ENCODE peak calls at places on chromosomes 13 and 19, in eight cellular contexts. One of them, this sample, is unnamed.

GRCh38 chr13:36105726-36106125 is 25.5 kb downstream of the DCLK1 start:
- DNase-seq in stomach: no peak
- DNase-seq in esophagus squamous epithelium: no peak
- DNase-seq in dorsolateral prefrontal cortex: no peak
- DNase-seq in SK-N-SH: no peak
- DNase-seq in A549: no peak
- DNase-seq in tibial artery: no peak
- DNase-seq in HFF-Myc: no peak
- DNase-seq in this sample: no peak

GRCh38 chr13:89352384-89352783 is 1681.2 kb downstream of the SLITRK5 start:
- DNase-seq in stomach: no peak
- DNase-seq in esophagus squamous epithelium: no peak
- DNase-seq in dorsolateral prefrontal cortex: no peak
- DNase-seq in SK-N-SH: no peak
- DNase-seq in A549: no peak
- DNase-seq in tibial artery: no peak
- DNase-seq in HFF-Myc: no peak
- DNase-seq in this sample: no peak

GRCh38 chr13:37615271-37615670 is 16.7 kb upstream of the POSTN start:
- DNase-seq in stomach: no peak
- DNase-seq in esophagus squamous epithelium: no peak
- DNase-seq in dorsolateral prefrontal cortex: no peak
- DNase-seq in SK-N-SH: no peak
- DNase-seq in A549: no peak
- DNase-seq in tibial artery: no peak
- DNase-seq in HFF-Myc: no peak
- DNase-seq in this sample: no peak

GRCh38 chr19:38707512-38708114 is 36.7 kb downstream of the CAPN12 start:
- DNase-seq in stomach: peak; percentile 94
- DNase-seq in esophagus squamous epithelium: no peak
- DNase-seq in dorsolateral prefrontal cortex: no peak
- DNase-seq in SK-N-SH: no peak
- DNase-seq in A549: no peak
- DNase-seq in tibial artery: peak; percentile 59
- DNase-seq in HFF-Myc: no peak
- DNase-seq in this sample: peak; percentile 64

GRCh38 chr13:72599148-72599743 is 128.2 kb downstream of the MZT1 start:
- DNase-seq in stomach: no peak
- DNase-seq in esophagus squamous epithelium: no peak
- DNase-seq in dorsolateral prefrontal cortex: no peak
- DNase-seq in SK-N-SH: no peak
- DNase-seq in A549: no peak
- DNase-seq in tibial artery: no peak
- DNase-seq in HFF-Myc: no peak
- DNase-seq in this sample: no peak

GRCh38 chr13:43629691-43630480 is 156.9 kb downstream of the ENOX1 start:
- DNase-seq in stomach: no peak
- DNase-seq in esophagus squamous epithelium: no peak
- DNase-seq in dorsolateral prefrontal cortex: no peak
- DNase-seq in SK-N-SH: no peak
- DNase-seq in A549: no peak
- DNase-seq in tibial artery: no peak
- DNase-seq in HFF-Myc: no peak
- DNase-seq in this sample: no peak

GRCh38 chr13:22789027-22789593 is 391.7 kb upstream of the SGCG start:
- DNase-seq in stomach: no peak
- DNase-seq in esophagus squamous epithelium: no peak
- DNase-seq in dorsolateral prefrontal cortex: no peak
- DNase-seq in SK-N-SH: no peak
- DNase-seq in A549: no peak
- DNase-seq in tibial artery: no peak
- DNase-seq in HFF-Myc: no peak
- DNase-seq in this sample: no peak

GRCh38 chr19:41206926-41207750 is 11.9 kb upstream of the AXL start:
- DNase-seq in stomach: peak; percentile 34
- DNase-seq in esophagus squamous epithelium: no peak
- DNase-seq in dorsolateral prefrontal cortex: no peak
- DNase-seq in SK-N-SH: no peak
- DNase-seq in A549: no peak
- DNase-seq in tibial artery: peak; percentile 93
- DNase-seq in HFF-Myc: no peak
- DNase-seq in this sample: no peak

GRCh38 chr13:112453874-112454647 is 77.9 kb downstream of the SPACA7 start:
- DNase-seq in stomach: no peak
- DNase-seq in esophagus squamous epithelium: no peak
- DNase-seq in dorsolateral prefrontal cortex: no peak
- DNase-seq in SK-N-SH: no peak
- DNase-seq in A549: no peak
- DNase-seq in tibial artery: no peak
- DNase-seq in HFF-Myc: no peak
- DNase-seq in this sample: peak; percentile 27

GRCh38 chr13:98900442-98900841 is 77.4 kb downstream of the DOCK9 start:
- DNase-seq in stomach: no peak
- DNase-seq in esophagus squamous epithelium: no peak
- DNase-seq in dorsolateral prefrontal cortex: no peak
- DNase-seq in SK-N-SH: no peak
- DNase-seq in A549: no peak
- DNase-seq in tibial artery: no peak
- DNase-seq in HFF-Myc: peak; percentile 15
- DNase-seq in this sample: no peak

GRCh38 chr13:67506407-67506806 is 276.3 kb upstream of the PCDH9 start:
- DNase-seq in stomach: no peak
- DNase-seq in esophagus squamous epithelium: no peak
- DNase-seq in dorsolateral prefrontal cortex: no peak
- DNase-seq in SK-N-SH: peak; percentile 28
- DNase-seq in A549: no peak
- DNase-seq in tibial artery: no peak
- DNase-seq in HFF-Myc: no peak
- DNase-seq in this sample: no peak

GRCh38 chr19:3175761-3176714 is 2.5 kb upstream of the S1PR4 start:
- DNase-seq in stomach: peak; percentile 90
- DNase-seq in esophagus squamous epithelium: no peak
- DNase-seq in dorsolateral prefrontal cortex: no peak
- DNase-seq in SK-N-SH: no peak
- DNase-seq in A549: peak; percentile 87
- DNase-seq in tibial artery: no peak
- DNase-seq in HFF-Myc: peak; percentile 62
- DNase-seq in this sample: peak; percentile 92

GRCh38 chr19:3788991-3789778 is 3.0 kb upstream of the MATK start:
- DNase-seq in stomach: no peak
- DNase-seq in esophagus squamous epithelium: no peak
- DNase-seq in dorsolateral prefrontal cortex: no peak
- DNase-seq in SK-N-SH: no peak
- DNase-seq in A549: no peak
- DNase-seq in tibial artery: no peak
- DNase-seq in HFF-Myc: no peak
- DNase-seq in this sample: no peak

GRCh38 chr13:114106991-114107685 is 25.3 kb downstream of the RASA3 start:
- DNase-seq in stomach: no peak
- DNase-seq in esophagus squamous epithelium: no peak
- DNase-seq in dorsolateral prefrontal cortex: peak; percentile 42
- DNase-seq in SK-N-SH: no peak
- DNase-seq in A549: no peak
- DNase-seq in tibial artery: peak; percentile 16
- DNase-seq in HFF-Myc: no peak
- DNase-seq in this sample: no peak

DNA sequence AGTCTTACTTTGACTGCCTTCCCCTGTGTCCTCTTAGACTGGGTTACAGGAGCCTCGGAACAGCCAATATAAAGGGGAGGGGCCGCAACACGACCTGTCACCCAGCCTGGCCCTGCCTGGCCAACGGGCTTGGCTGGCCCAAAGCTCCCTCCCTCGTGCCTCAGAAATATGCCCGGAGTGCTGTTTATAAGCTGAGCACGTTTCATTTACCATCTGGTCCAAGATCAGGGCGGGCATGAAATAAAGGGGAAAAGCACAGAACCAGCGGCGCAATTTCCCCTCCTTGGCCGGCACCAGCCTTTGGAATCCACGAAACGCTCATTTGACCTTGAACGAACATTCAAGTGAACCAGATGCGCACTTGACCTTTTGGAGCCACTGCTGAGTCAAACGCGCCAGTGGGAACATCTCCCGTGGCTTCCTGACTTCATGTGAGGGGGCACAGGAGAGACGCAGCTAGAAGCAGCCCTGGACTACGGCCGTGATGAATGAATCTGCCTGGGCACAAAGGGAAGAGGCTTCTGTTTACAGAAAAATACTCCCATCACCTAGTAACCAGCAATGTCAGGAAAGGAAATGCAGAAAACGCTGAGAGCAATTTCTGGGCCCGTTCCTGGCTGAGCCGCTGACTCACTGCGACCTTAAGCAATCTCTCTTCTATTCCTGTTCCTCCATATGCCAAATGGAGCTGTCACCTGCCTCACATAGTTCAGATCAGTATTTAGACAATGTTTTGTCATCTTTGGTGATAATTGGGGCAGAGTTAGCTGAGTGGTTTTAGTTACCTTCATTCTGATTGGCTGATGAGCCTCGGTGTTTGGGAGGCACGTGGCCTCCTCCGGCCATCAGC is 53.3 kb downstream of the RFX2 start:
- DNase-seq in stomach: peak; percentile 47
- DNase-seq in esophagus squamous epithelium: no peak
- DNase-seq in dorsolateral prefrontal cortex: no peak
- DNase-seq in SK-N-SH: no peak
- DNase-seq in A549: peak; percentile 86
- DNase-seq in tibial artery: peak; percentile 91
- DNase-seq in HFF-Myc: peak; percentile 82
- DNase-seq in this sample: peak; percentile 83
- H3K4me3 ChIP-seq in stomach: no peak overlapping the region
- H3K4me3 ChIP-seq in esophagus squamous epithelium: peak overlapping the region; percentile 56
- H3K4me3 ChIP-seq in dorsolateral prefrontal cortex: peak overlapping the region; percentile 15
- H3K4me3 ChIP-seq in SK-N-SH: no peak overlapping the region
- H3K4me3 ChIP-seq in A549: no peak overlapping the region
- H3K4me3 ChIP-seq in tibial artery: peak overlapping the region; percentile 24
- H3K4me3 ChIP-seq in HFF-Myc: no peak overlapping the region
- H3K4me3 ChIP-seq in this sample: no peak overlapping the region

GRCh38 chr19:49616945-49617344 is 23.0 kb downstream of the RRAS start:
- DNase-seq in stomach: no peak
- DNase-seq in esophagus squamous epithelium: no peak
- DNase-seq in dorsolateral prefrontal cortex: no peak
- DNase-seq in SK-N-SH: no peak
- DNase-seq in A549: no peak
- DNase-seq in tibial artery: no peak
- DNase-seq in HFF-Myc: no peak
- DNase-seq in this sample: no peak

GRCh38 chr19:49613374-49613773 is 22.4 kb downstream of the PRR12 start:
- DNase-seq in stomach: no peak
- DNase-seq in esophagus squamous epithelium: no peak
- DNase-seq in dorsolateral prefrontal cortex: no peak
- DNase-seq in SK-N-SH: no peak
- DNase-seq in A549: peak; percentile 69
- DNase-seq in tibial artery: no peak
- DNase-seq in HFF-Myc: no peak
- DNase-seq in this sample: no peak

GRCh38 chr19:49615861-49616260 is 24.1 kb downstream of the RRAS start:
- DNase-seq in stomach: no peak
- DNase-seq in esophagus squamous epithelium: no peak
- DNase-seq in dorsolateral prefrontal cortex: no peak
- DNase-seq in SK-N-SH: no peak
- DNase-seq in A549: no peak
- DNase-seq in tibial artery: no peak
- DNase-seq in HFF-Myc: no peak
- DNase-seq in this sample: no peak

GRCh38 chr19:49616532-49616931 is 23.4 kb downstream of the RRAS start:
- DNase-seq in stomach: no peak
- DNase-seq in esophagus squamous epithelium: no peak
- DNase-seq in dorsolateral prefrontal cortex: no peak
- DNase-seq in SK-N-SH: no peak
- DNase-seq in A549: no peak
- DNase-seq in tibial artery: no peak
- DNase-seq in HFF-Myc: no peak
- DNase-seq in this sample: no peak

GRCh38 chr19:49614096-49614857 is 23.3 kb downstream of the PRR12 start:
- DNase-seq in stomach: no peak
- DNase-seq in esophagus squamous epithelium: no peak
- DNase-seq in dorsolateral prefrontal cortex: no peak
- DNase-seq in SK-N-SH: no peak
- DNase-seq in A549: peak; percentile 78
- DNase-seq in tibial artery: no peak
- DNase-seq in HFF-Myc: peak; percentile 44
- DNase-seq in this sample: no peak
- TF ChIP-seq CTCF in stomach: no peak
- TF ChIP-seq CTCF in esophagus squamous epithelium: no peak
- TF ChIP-seq CTCF in dorsolateral prefrontal cortex: no peak
- TF ChIP-seq CTCF in SK-N-SH: peak; percentile 12
- TF ChIP-seq CTCF in A549: peak; percentile 17
- TF ChIP-seq CTCF in tibial artery: no peak
- TF ChIP-seq CTCF in HFF-Myc: peak; percentile 24
- TF ChIP-seq CTCF in this sample: no peak

DNA sequence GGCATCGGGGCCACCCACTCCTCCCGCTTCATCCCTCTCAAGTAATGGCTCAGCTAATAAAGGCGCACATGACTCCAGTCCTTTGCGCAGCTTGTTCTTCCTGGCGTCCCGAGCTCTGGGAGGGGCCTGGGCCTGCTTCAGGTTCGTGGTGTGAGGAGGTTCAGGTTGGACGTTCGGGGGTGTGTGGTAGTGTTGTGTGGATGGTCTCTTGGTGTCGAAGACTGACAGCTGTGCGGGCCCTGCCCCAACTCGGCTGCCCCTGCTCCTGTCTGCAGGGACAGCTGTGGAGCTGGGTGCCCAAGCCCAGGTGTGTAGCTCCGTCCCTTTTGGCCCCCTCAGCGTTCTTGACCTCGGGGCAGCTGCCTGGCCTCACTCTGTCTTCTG is 2.2 kb downstream of the RPS15 start:
- DNase-seq in stomach: no peak
- DNase-seq in esophagus squamous epithelium: no peak
- DNase-seq in dorsolateral prefrontal cortex: no peak
- DNase-seq in SK-N-SH: no peak
- DNase-seq in A549: no peak
- DNase-seq in tibial artery: no peak
- DNase-seq in HFF-Myc: no peak
- DNase-seq in this sample: no peak
- H3K4me3 ChIP-seq in stomach: peak overlapping the region; percentile 90
- H3K4me3 ChIP-seq in esophagus squamous epithelium: peak overlapping the region; percentile 95
- H3K4me3 ChIP-seq in dorsolateral prefrontal cortex: no peak overlapping the region
- H3K4me3 ChIP-seq in SK-N-SH: peak overlapping the region; percentile 80
- H3K4me3 ChIP-seq in A549: peak overlapping the region; percentile 93
- H3K4me3 ChIP-seq in tibial artery: no peak overlapping the region
- H3K4me3 ChIP-seq in HFF-Myc: peak overlapping the region; percentile 95
- H3K4me3 ChIP-seq in this sample: no peak overlapping the region

DNA sequence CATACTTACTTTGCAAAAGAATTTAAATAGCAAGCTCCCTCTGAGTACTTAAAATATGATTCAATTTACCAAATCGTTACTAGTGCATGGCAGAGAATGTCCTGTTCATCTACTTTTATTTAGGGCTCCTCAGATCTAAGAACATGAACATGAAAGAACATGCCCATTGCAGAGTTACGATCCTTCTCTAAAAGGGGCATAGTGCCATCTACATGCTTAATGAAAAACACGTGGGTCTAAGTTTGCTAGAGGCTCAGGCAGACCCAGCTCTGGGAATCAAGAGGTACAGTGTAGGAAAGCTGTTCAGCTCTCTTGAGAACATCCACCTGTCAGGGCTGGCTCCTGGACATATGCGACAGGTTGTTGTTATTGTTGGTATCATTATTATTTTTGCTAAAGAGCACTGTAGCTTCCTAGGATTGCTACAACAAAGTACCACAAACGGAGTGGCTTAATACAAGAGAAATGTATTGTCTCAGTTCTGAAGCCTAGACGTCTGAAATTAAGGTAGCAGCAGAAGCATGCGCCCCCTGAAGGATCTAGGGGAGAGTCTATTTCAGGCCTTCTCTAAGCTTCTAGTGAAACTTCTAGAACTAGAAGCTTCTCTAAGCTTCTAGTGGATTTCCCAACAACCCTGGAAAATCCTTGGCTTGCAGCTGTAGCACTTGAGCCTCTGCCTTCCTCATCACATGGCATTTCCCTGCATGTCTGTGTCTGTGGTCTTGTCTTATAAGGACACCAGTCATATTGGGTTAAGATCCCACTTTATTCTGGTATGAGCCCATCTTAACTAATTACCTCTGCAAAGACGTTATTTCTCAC is 133.9 kb downstream of the DCT start:
- DNase-seq in stomach: no peak
- DNase-seq in esophagus squamous epithelium: no peak
- DNase-seq in dorsolateral prefrontal cortex: no peak
- DNase-seq in SK-N-SH: peak; percentile 51
- DNase-seq in A549: peak; percentile 24
- DNase-seq in tibial artery: no peak
- DNase-seq in HFF-Myc: peak; percentile 63
- DNase-seq in this sample: no peak
- TF ChIP-seq CTCF in stomach: no peak
- TF ChIP-seq CTCF in esophagus squamous epithelium: no peak
- TF ChIP-seq CTCF in dorsolateral prefrontal cortex: peak; percentile 20
- TF ChIP-seq CTCF in SK-N-SH: peak; percentile 51
- TF ChIP-seq CTCF in A549: peak; percentile 21
- TF ChIP-seq CTCF in tibial artery: no peak
- TF ChIP-seq CTCF in HFF-Myc: peak; percentile 5
- TF ChIP-seq CTCF in this sample: no peak

This sample was measured in lung.